ENCODE peak calls at places on chromosomes 7 and 10, in seven cellular contexts. F, J, W, Z, M, O and H are unnamed samples.

GRCh38 chr7:158353606-158354570 is 233.7 kb downstream of the PTPRN2 start:
- DNase-seq in F (no peak), J (peak), W (no peak), Z (no peak), M (no peak), O (no peak), H (no peak)

GRCh38 chr7:50727072-50727471 is 55.6 kb downstream of the GRB10 start:
- DNase-seq in F (peak), J (no peak), W (peak), Z (no peak), M (no peak), O (no peak), H (no peak)

GRCh38 chr10:58932821-58933314 is 243.6 kb upstream of the PHYHIPL start:
- DNase-seq in F (peak), J (no peak), W (peak), Z (no peak), M (peak), O (no peak), H (no peak)

GRCh38 chr10:101569465-101569837 is 18.6 kb downstream of the POLL start:
- DNase-seq in F (no peak), J (peak), W (no peak), Z (no peak), M (no peak), O (no peak), H (no peak)

GRCh38 chr7:137601642-137602041 is 245.1 kb downstream of the DGKI start:
- DNase-seq in F (no peak), J (no peak), W (no peak), Z (no peak), M (no peak), O (no peak), H (no peak)

GRCh38 chr7:106278695-106279094 is 6.1 kb downstream of the NAMPT start:
- DNase-seq in F (peak), J (no peak), W (peak), Z (no peak), M (peak), O (no peak), H (no peak)

GRCh38 chr7:38664972-38665371 is 33.8 kb upstream of the AMPH start:
- DNase-seq in F (no peak), J (no peak), W (no peak), Z (no peak), M (no peak), O (no peak), H (no peak)

GRCh38 chr10:6124666-6125065 is 35.8 kb downstream of the RBM17 start:
- DNase-seq in F (no peak), J (no peak), W (no peak), Z (no peak), M (no peak), O (no peak), H (no peak)